ENCODE peak calls at places on chromosomes 7 and 10, in four cellular contexts. F is mammary epithelial cell, I is psoas muscle, A is colonic mucosa. R is an unnamed sample.

GRCh38 chr7:104967088-104967487 is 46.9 kb upstream of the KMT2E start:
- DNase-seq in F (no peak), A (no peak), I (no peak), R (no peak)

GRCh38 chr10:117271427-117271826 is 30.5 kb downstream of the SLC18A2 start:
- DNase-seq in A (no peak), I (no peak), F (peak; percentile 68), R (no peak)

GRCh38 chr10:28946479-28946878 is 269.2 kb downstream of the BAMBI start:
- DNase-seq in A (no peak), I (no peak), F (no peak), R (peak; percentile 51)

GRCh38 chr10:83310688-83311087 is 828.6 kb upstream of the GHITM start:
- DNase-seq in F (no peak), I (no peak), A (no peak), R (no peak)

GRCh38 chr10:1465421-1465902 is 271.9 kb downstream of the ADARB2 start:
- DNase-seq in A (no peak), F (peak; percentile 3), I (no peak), R (no peak)

GRCh38 chr7:129376778-129377700 is 57.2 kb upstream of the STRIP2 start:
- DNase-seq in F (peak; percentile 39), I (no peak), A (no peak), R (no peak)

GRCh38 chr10:49407552-49408137 is 11.8 kb upstream of the DRGX start:
- DNase-seq in I (peak; percentile 73), A (peak; percentile 80), F (peak; percentile 60), R (no peak)

GRCh38 chr7:5596046-5596895 is 172.6 kb upstream of the TNRC18 start:
- DNase-seq in I (peak; percentile 88), F (peak; percentile 90), A (peak; percentile 71), R (peak; percentile 60)

GRCh38 chr7:518630-519428 is 817 bp downstream of the PDGFA start:
- DNase-seq in I (peak; percentile 82), A (peak; percentile 89), F (peak; percentile 82), R (no peak)

GRCh38 chr7:20839196-20839735 is 52.6 kb upstream of the SP8 start:
- DNase-seq in I (no peak), A (no peak), F (peak; percentile 57), R (no peak)

GRCh38 chr10:122171270-122171669 is 99.8 kb upstream of the BTBD16 start:
- DNase-seq in F (no peak), I (no peak), A (no peak), R (no peak)

GRCh38 chr10:80288849-80289248 is 609 bp downstream of the MAT1A start:
- DNase-seq in I (no peak), A (no peak), F (no peak), R (no peak)

GRCh38 chr7:70218006-70218405 is 619.7 kb downstream of the AUTS2 start:
- DNase-seq in I (no peak), F (no peak), A (no peak), R (no peak)

GRCh38 chr7:36388423-36388822 is 1.2 kb upstream of the ANLN start:
- DNase-seq in I (no peak), F (peak; percentile 70), A (no peak), R (no peak)

GRCh38 chr7:71300603-71301002 is 168.7 kb downstream of the GALNT17 start:
- DNase-seq in I (no peak), F (no peak), A (no peak), R (no peak)

GRCh38 chr10:44310762-44311562 is 73.9 kb downstream of the CXCL12 start:
- DNase-seq in A (peak; percentile 79), F (peak; percentile 11), I (peak; percentile 90), R (no peak)

GRCh38 chr7:77226357-77226839 is 26.8 kb upstream of the FGL2 start:
- DNase-seq in I (no peak), F (no peak), A (no peak), R (no peak)

GRCh38 chr7:150969483-150969874 is 8.6 kb downstream of the KCNH2 start:
- DNase-seq in F (no peak), I (no peak), A (no peak), R (no peak)

GRCh38 chr10:4407783-4408182 is 418.2 kb upstream of the AKR1E2 start:
- DNase-seq in I (no peak), A (no peak), F (peak; percentile 76), R (no peak)

GRCh38 chr7:33921216-33921938 is 16.0 kb downstream of the BMPER start:
- DNase-seq in A (peak; percentile 35), I (peak; percentile 55), F (no peak), R (no peak)

GRCh38 chr7:42574693-42575084 is 337.2 kb downstream of the C7orf25 start:
- DNase-seq in A (no peak), F (no peak), I (no peak), R (no peak)

GRCh38 chr7:159070422-159071148 is 74.1 kb downstream of the VIPR2 start:
- DNase-seq in F (no peak), A (no peak), I (no peak), R (no peak)

GRCh38 chr10:23702977-23703414 is 264.1 kb downstream of the OTUD1 start:
- DNase-seq in A (peak; percentile 46), I (peak; percentile 16), F (peak; percentile 47), R (no peak)

GRCh38 chr7:37315752-37316711 is 132.6 kb downstream of the ELMO1 start:
- DNase-seq in F (no peak), I (peak; percentile 34), A (no peak), R (no peak)

GRCh38 chr10:123974406-123974805 is 82.8 kb upstream of the CPXM2 start:
- DNase-seq in A (peak; percentile 53), I (no peak), F (peak; percentile 59), R (no peak)

GRCh38 chr7:47277321-47277781 is 304.6 kb downstream of the TNS3 start:
- DNase-seq in A (peak; percentile 15), F (no peak), I (no peak), R (no peak)

GRCh38 chr7:117019786-117020604 is 66.7 kb downstream of the ST7 start:
- DNase-seq in I (peak; percentile 42), A (peak; percentile 39), F (peak; percentile 92), R (peak; percentile 28)

GRCh38 chr10:128373071-128373749 is 247.0 kb upstream of the MKI67 start:
- DNase-seq in F (no peak), I (no peak), A (no peak), R (no peak)

GRCh38 chr7:48637382-48637781 is 287.0 kb upstream of the CDC14C start:
- DNase-seq in A (no peak), F (peak; percentile 61), I (no peak), R (no peak)

GRCh38 chr7:131076032-131076431 is 251.6 kb upstream of the MKLN1 start:
- DNase-seq in I (no peak), A (no peak), F (peak; percentile 75), R (no peak)

GRCh38 chr7:1952169-1952760 is 280.5 kb downstream of the MAD1L1 start:
- DNase-seq in A (no peak), F (no peak), I (peak; percentile 10), R (no peak)

GRCh38 chr7:57399251-57399940 is 50.6 kb upstream of the ZNF716 start:
- DNase-seq in I (no peak), A (no peak), F (no peak), R (no peak)

GRCh38 chr10:58818889-58819288 is 306.2 kb downstream of the BICC1 start:
- DNase-seq in A (no peak), I (no peak), F (peak; percentile 20), R (no peak)

GRCh38 chr7:42232275-42232674 is 4.7 kb downstream of the GLI3 start:
- DNase-seq in I (peak; percentile 42), A (no peak), F (peak; percentile 94), R (no peak)

GRCh38 chr10:96697438-96697837 is 22.9 kb downstream of the PIK3AP1 start:
- DNase-seq in A (no peak), F (no peak), I (no peak), R (no peak)
- H3K4me3 ChIP-seq in A (no peak overlapping the region), F (no peak overlapping the region), I (no peak overlapping the region), R (no peak overlapping the region)

GRCh38 chr7:24975647-24976260 is 4.2 kb downstream of the OSBPL3 start:
- DNase-seq in A (no peak), F (no peak), I (no peak), R (no peak)

GRCh38 chr7:24972166-24972477 is 7.9 kb downstream of the OSBPL3 start:
- DNase-seq in F (no peak), I (no peak), A (no peak), R (no peak)

GRCh38 chr7:24972991-24973390 is 7.0 kb downstream of the OSBPL3 start:
- DNase-seq in F (peak; percentile 42), I (no peak), A (no peak), R (no peak)

GRCh38 chr7:24974026-24974832 is 5.7 kb downstream of the OSBPL3 start:
- DNase-seq in F (no peak), A (no peak), I (no peak), R (no peak)

GRCh38 chr7:24975172-24975571 is 4.8 kb downstream of the OSBPL3 start:
- DNase-seq in A (no peak), I (no peak), F (no peak), R (no peak)
- H3K27me3 ChIP-seq in A (no peaks in the 10 kb centered on the region), I (no peaks in the 10 kb centered on the region), F (no peaks in the 10 kb centered on the region), R (no peaks in the 10 kb centered on the region)

GRCh38 chr10:110725809-110726641 is 81.9 kb downstream of the RBM20 start:
- DNase-seq in F (peak; percentile 35), I (peak; percentile 75), A (no peak), R (no peak)
- TF ChIP-seq CTCF in F (no peak), I (no peak), A (no peak), R (no peak)

GRCh38 chr7:155804897-155805825 is 7.1 kb downstream of the SHH start:
- DNase-seq in F (peak; percentile 62), A (peak; percentile 84), I (no peak), R (no peak)
- H3K4me3 ChIP-seq in F (peak overlapping the region; percentile 49), A (peak overlapping the region; percentile 24), I (peak overlapping the region; percentile 58), R (peak overlapping the region; percentile 25)

DNA sequence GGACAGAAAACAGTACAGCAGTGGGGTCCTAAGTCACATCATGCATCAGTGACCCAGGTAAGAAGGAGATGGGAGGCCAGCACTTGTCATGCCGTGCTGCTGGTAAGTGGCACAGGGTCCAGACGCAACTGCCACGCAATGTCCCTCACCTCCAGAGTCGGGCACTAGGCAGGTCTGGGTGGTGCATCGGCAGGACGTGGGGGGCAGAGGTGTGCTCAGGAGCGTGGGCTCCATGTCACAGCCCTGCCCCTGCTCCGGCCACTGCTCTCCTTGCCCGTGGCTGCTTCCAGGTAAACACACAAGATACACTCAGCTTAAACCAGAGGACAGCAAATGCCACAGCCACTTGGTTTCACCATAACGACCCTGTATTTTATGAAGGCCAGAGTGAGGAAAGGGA is 47.3 kb downstream of the COBL start:
- DNase-seq in I (no peak), F (no peak), A (no peak), R (no peak)
- H3K27me3 ChIP-seq in I (no peaks in the 10 kb centered on the region), F (peaks cover 2% of the 10 kb centered on the region), A (no peaks in the 10 kb centered on the region), R (no peaks in the 10 kb centered on the region)

GRCh38 chr7:83072576-83073517 is 89.8 kb downstream of the PCLO start:
- DNase-seq in I (no peak), F (peak; percentile 16), A (no peak), R (no peak)
- TF ChIP-seq CTCF in I (no peak), F (peak; percentile 10), A (peak; percentile 16), R (peak; percentile 14)

R was measured in BJ.